ENCODE peak calls at places on chromosome 11, in seven cellular contexts. Y is body of pancreas, C is astrocyte of the cerebellum, W is colonic mucosa, H is lower lobe of right lung, R is OCI-LY7, U is osteoblast. S is an unnamed sample.

GRCh38 chr11:124174001-124174400 is 9.1 kb upstream of the OR10D3 start:
- DNase-seq in Y (no peak), C (peak; percentile 81), W (no peak), H (no peak), R (no peak), U (peak; percentile 60), S (peak; percentile 22)

GRCh38 chr11:72864692-72865655 is 50.8 kb downstream of the ATG16L2 start:
- DNase-seq in Y (no peak), C (no peak), W (no peak), H (no peak), R (no peak), U (peak; percentile 58), S (no peak)

GRCh38 chr11:102940714-102941588 is 14.6 kb downstream of the MMP13 start:
- DNase-seq in Y (peak; percentile 65), C (peak; percentile 67), W (peak; percentile 63), H (no peak), R (peak; percentile 65), U (peak; percentile 34), S (peak; percentile 44)

GRCh38 chr11:105824494-105825013 is 197.5 kb downstream of the MSANTD4 start:
- DNase-seq in Y (no peak), C (no peak), W (no peak), H (no peak), R (no peak), U (no peak), S (no peak)

GRCh38 chr11:35223429-35223828 is 84.5 kb downstream of the CD44 start:
- DNase-seq in Y (no peak), C (peak; percentile 32), W (no peak), H (no peak), R (no peak), U (no peak), S (no peak)

GRCh38 chr11:121606354-121606753 is 153.6 kb upstream of the SORL1-AS1 start:
- DNase-seq in Y (no peak), C (no peak), W (no peak), H (no peak), R (no peak), U (no peak), S (no peak)

GRCh38 chr11:95985174-95985808 is 61.4 kb upstream of the MTMR2 start:
- DNase-seq in Y (no peak), C (no peak), W (no peak), H (no peak), R (no peak), U (no peak), S (no peak)

GRCh38 chr11:64928957-64929356 is 4.5 kb downstream of the PPP2R5B start:
- DNase-seq in Y (no peak), C (no peak), W (no peak), H (no peak), R (no peak), U (peak; percentile 74), S (no peak)

GRCh38 chr11:63845305-63845704 is 6.4 kb downstream of the MARK2 start:
- DNase-seq in Y (no peak), C (no peak), W (no peak), H (no peak), R (no peak), U (no peak), S (no peak)

GRCh38 chr11:16881074-16881709 is 133.0 kb downstream of the PLEKHA7 start:
- DNase-seq in Y (peak; percentile 80), C (peak; percentile 55), W (no peak), H (peak; percentile 69), R (no peak), U (peak; percentile 83), S (no peak)

GRCh38 chr11:63845911-63846310 is 7.0 kb downstream of the MARK2 start:
- DNase-seq in Y (no peak), C (no peak), W (no peak), H (no peak), R (no peak), U (no peak), S (no peak)

DNA sequence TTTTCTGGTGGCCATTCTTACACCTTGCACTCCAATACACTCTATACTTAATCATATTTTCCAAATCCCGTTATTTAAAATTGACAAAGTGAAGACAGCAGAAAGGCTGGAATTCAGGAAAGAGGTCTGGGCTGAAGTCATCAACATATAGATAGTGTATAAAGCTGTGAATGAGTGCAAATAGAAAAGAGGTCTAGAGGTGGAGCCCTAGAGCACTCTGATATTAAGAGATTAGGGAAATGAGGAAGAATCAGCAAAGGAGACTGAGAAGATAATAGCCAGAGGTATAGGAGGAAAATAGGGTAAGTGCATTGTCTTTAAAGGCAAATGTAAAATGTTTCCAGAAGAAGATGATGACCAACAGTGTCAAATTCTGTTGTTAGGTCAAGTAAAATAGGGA is 7.9 kb downstream of the CTR9 start:
- DNase-seq in Y (no peak), C (no peak), W (no peak), H (no peak), R (peak; percentile 24), U (no peak), S (no peak)
- TF ChIP-seq CTCF in Y (no peak), C (peak; percentile 26), W (no peak), H (no peak), R (peak; percentile 76), U (peak; percentile 17), S (no peak)

GRCh38 chr11:1708716-1709115 is 11.7 kb downstream of the KRTAP5-6 start:
- DNase-seq in Y (no peak), C (no peak), W (peak; percentile 7), H (no peak), R (no peak), U (peak; percentile 57), S (no peak)

GRCh38 chr11:1703146-1703545 is 6.2 kb downstream of the KRTAP5-6 start:
- DNase-seq in Y (no peak), C (no peak), W (peak; percentile 3), H (no peak), R (no peak), U (no peak), S (no peak)

GRCh38 chr11:1705121-1706052 is 8.4 kb downstream of the KRTAP5-6 start:
- DNase-seq in Y (no peak), C (peak; percentile 13), W (peak; percentile 16), H (no peak), R (no peak), U (peak; percentile 31), S (no peak)

GRCh38 chr11:1707751-1708150 is 10.8 kb downstream of the KRTAP5-6 start:
- DNase-seq in Y (no peak), C (no peak), W (no peak), H (no peak), R (no peak), U (no peak), S (no peak)

DNA sequence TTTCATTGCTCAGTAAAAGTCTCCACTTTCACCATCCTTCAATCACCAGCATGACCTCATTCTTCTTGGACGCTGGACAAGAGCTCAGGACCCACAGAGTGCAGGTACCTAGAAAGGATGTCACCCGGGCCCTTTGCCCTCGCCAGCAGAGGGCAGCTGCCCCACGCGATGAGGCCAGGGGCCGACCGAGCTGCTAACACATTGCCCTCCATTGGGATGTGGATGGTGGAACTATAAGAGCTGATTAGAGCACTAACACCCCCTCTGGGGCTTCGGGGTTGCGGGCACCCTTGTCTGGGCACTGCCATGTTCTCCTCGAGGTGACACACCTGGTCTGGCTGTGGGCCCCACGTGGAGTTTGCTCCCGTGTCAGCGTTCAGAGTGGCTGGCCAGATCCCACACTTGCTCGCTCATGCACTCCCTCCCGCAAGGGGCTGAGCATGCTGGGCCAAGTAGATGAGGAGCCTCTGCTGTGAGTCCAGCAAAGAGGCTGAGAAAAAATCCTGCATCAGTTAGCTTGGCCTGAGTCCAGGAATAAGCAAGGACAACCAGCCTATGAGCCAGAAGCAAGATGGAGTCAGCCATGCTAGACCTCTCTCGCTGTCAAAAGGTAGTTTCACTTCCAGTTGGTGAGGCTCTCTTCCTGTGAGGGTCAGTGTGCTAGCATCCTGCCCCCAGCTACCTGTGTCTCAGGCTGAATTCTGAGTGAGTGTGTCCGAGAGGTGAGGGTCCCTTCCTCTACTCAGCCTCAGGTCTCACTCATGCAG is 9.8 kb downstream of the KRTAP5-6 start:
- DNase-seq in Y (peak; percentile 28), C (no peak), W (peak; percentile 18), H (no peak), R (no peak), U (peak; percentile 10), S (no peak)
- TF ChIP-seq CTCF in Y (peak; percentile 23), C (no peak), W (no peak), H (peak; percentile 26), R (peak; percentile 39), U (no peak), S (no peak)

GRCh38 chr11:12680940-12681258 is 6.7 kb downstream of the TEAD1 start:
- DNase-seq in Y (no peak), C (no peak), W (no peak), H (no peak), R (no peak), U (no peak), S (no peak)
- TF ChIP-seq CTCF in Y (no peak), C (no peak), W (no peak), H (no peak), R (no peak), U (no peak), S (no peak)

DNA sequence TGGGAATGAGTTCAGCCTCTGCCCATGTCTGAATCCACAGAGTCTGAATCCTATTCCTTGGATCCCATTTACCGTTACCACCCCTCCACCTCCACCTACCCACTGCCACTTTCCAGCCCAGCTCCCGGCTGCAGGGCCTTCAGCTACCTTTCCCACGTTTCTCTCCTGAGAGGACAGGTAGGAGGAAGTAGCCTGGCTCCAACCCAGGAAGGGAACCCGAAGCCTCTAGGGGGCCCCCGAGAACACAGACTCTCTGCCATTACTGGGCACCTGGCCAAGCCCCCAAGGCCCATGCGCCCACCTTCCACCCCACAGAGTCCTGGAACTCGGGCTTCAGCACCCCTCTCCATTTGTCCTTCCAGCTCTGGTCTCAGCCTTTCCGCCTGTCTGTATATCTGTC is 101.9 kb upstream of the LMO1 start:
- DNase-seq in Y (peak; percentile 39), C (no peak), W (no peak), H (no peak), R (peak; percentile 1), U (no peak), S (no peak)
- TF ChIP-seq CTCF in Y (no peak), C (no peak), W (no peak), H (no peak), R (peak; percentile 59), U (no peak), S (no peak)

GRCh38 chr11:5394091-5394490 is 10.5 kb downstream of the OR51M1 start:
- DNase-seq in Y (no peak), C (no peak), W (no peak), H (no peak), R (no peak), U (no peak), S (no peak)

GRCh38 chr11:5384335-5384734 is 723 bp downstream of the OR51M1 start:
- DNase-seq in Y (no peak), C (no peak), W (no peak), H (no peak), R (no peak), U (no peak), S (no peak)

GRCh38 chr11:5390210-5390609 is 6.6 kb downstream of the OR51M1 start:
- DNase-seq in Y (no peak), C (no peak), W (no peak), H (no peak), R (no peak), U (no peak), S (no peak)
- TF ChIP-seq CTCF in Y (no peak), C (no peak), W (no peak), H (no peak), R (peak; percentile 49), U (peak; percentile 23), S (no peak)